ENCODE peak calls at places on chromosomes 2 and 18, in nine cellular contexts. One of them, this sample, is unnamed.

GRCh38 chr2:127615511-127616166 is 30.3 kb upstream of the GPR17 start:
- DNase-seq in HS-5: no peak
- DNase-seq in MCF 10A: peak
- DNase-seq in MV-4-11: peak
- DNase-seq in Ammon's horn: no peak
- DNase-seq in neural crest cell: no peak
- DNase-seq in sigmoid colon: peak
- DNase-seq in hepatic stellate cell: no peak
- DNase-seq in islet precursor cell: peak
- DNase-seq in this sample: peak

GRCh38 chr2:53826587-53827397 is 33.0 kb downstream of the GPR75 start:
- DNase-seq in HS-5: no peak
- DNase-seq in MCF 10A: peak
- DNase-seq in MV-4-11: no peak
- DNase-seq in Ammon's horn: peak
- DNase-seq in neural crest cell: no peak
- DNase-seq in sigmoid colon: no peak
- DNase-seq in hepatic stellate cell: no peak
- DNase-seq in islet precursor cell: no peak
- DNase-seq in this sample: no peak

GRCh38 chr2:202157211-202157985 is 81.0 kb downstream of the SUMO1 start:
- DNase-seq in HS-5: no peak
- DNase-seq in MCF 10A: no peak
- DNase-seq in MV-4-11: no peak
- DNase-seq in Ammon's horn: no peak
- DNase-seq in neural crest cell: no peak
- DNase-seq in sigmoid colon: no peak
- DNase-seq in hepatic stellate cell: no peak
- DNase-seq in islet precursor cell: no peak
- DNase-seq in this sample: no peak

GRCh38 chr2:232484628-232485332 is 2.9 kb downstream of the ECEL1 start:
- DNase-seq in HS-5: no peak
- DNase-seq in MCF 10A: no peak
- DNase-seq in MV-4-11: no peak
- DNase-seq in Ammon's horn: no peak
- DNase-seq in neural crest cell: no peak
- DNase-seq in sigmoid colon: peak
- DNase-seq in hepatic stellate cell: no peak
- DNase-seq in islet precursor cell: no peak
- DNase-seq in this sample: no peak

GRCh38 chr2:220154243-220154642 is 526.8 kb downstream of the SLC4A3 start:
- DNase-seq in HS-5: no peak
- DNase-seq in MCF 10A: no peak
- DNase-seq in MV-4-11: no peak
- DNase-seq in Ammon's horn: no peak
- DNase-seq in neural crest cell: no peak
- DNase-seq in sigmoid colon: no peak
- DNase-seq in hepatic stellate cell: no peak
- DNase-seq in islet precursor cell: no peak
- DNase-seq in this sample: no peak

GRCh38 chr2:236915726-236916125 is 170.0 kb upstream of the COPS8 start:
- DNase-seq in HS-5: no peak
- DNase-seq in MCF 10A: no peak
- DNase-seq in MV-4-11: no peak
- DNase-seq in Ammon's horn: no peak
- DNase-seq in neural crest cell: no peak
- DNase-seq in sigmoid colon: no peak
- DNase-seq in hepatic stellate cell: no peak
- DNase-seq in islet precursor cell: no peak
- DNase-seq in this sample: no peak

GRCh38 chr2:54831480-54831879 is 108.0 kb downstream of the EML6 start:
- DNase-seq in HS-5: no peak
- DNase-seq in MCF 10A: no peak
- DNase-seq in MV-4-11: no peak
- DNase-seq in Ammon's horn: no peak
- DNase-seq in neural crest cell: no peak
- DNase-seq in sigmoid colon: no peak
- DNase-seq in hepatic stellate cell: no peak
- DNase-seq in islet precursor cell: no peak
- DNase-seq in this sample: no peak

GRCh38 chr2:88190808-88191721 is 20.9 kb downstream of the THNSL2 start:
- DNase-seq in HS-5: no peak
- DNase-seq in MCF 10A: peak
- DNase-seq in MV-4-11: no peak
- DNase-seq in Ammon's horn: peak
- DNase-seq in neural crest cell: peak
- DNase-seq in sigmoid colon: no peak
- DNase-seq in hepatic stellate cell: peak
- DNase-seq in islet precursor cell: peak
- DNase-seq in this sample: no peak

GRCh38 chr2:101152195-101153076 is 1.3 kb upstream of the TBC1D8 start:
- DNase-seq in HS-5: peak
- DNase-seq in MCF 10A: peak
- DNase-seq in MV-4-11: peak
- DNase-seq in Ammon's horn: peak
- DNase-seq in neural crest cell: no peak
- DNase-seq in sigmoid colon: no peak
- DNase-seq in hepatic stellate cell: peak
- DNase-seq in islet precursor cell: peak
- DNase-seq in this sample: peak

GRCh38 chr2:26411419-26411818 is 9.7 kb downstream of the DRC1 start:
- DNase-seq in HS-5: no peak
- DNase-seq in MCF 10A: no peak
- DNase-seq in MV-4-11: no peak
- DNase-seq in Ammon's horn: no peak
- DNase-seq in neural crest cell: no peak
- DNase-seq in sigmoid colon: no peak
- DNase-seq in hepatic stellate cell: no peak
- DNase-seq in islet precursor cell: no peak
- DNase-seq in this sample: no peak

GRCh38 chr2:62409442-62409841 is 96.6 kb downstream of the TMEM17 start:
- DNase-seq in HS-5: no peak
- DNase-seq in MCF 10A: no peak
- DNase-seq in MV-4-11: no peak
- DNase-seq in Ammon's horn: no peak
- DNase-seq in neural crest cell: no peak
- DNase-seq in sigmoid colon: no peak
- DNase-seq in hepatic stellate cell: no peak
- DNase-seq in islet precursor cell: no peak
- DNase-seq in this sample: no peak

GRCh38 chr2:241833938-241834852 is 24.5 kb downstream of the PDCD1 start:
- DNase-seq in HS-5: no peak
- DNase-seq in MCF 10A: no peak
- DNase-seq in MV-4-11: no peak
- DNase-seq in Ammon's horn: no peak
- DNase-seq in neural crest cell: no peak
- DNase-seq in sigmoid colon: peak
- DNase-seq in hepatic stellate cell: no peak
- DNase-seq in islet precursor cell: peak
- DNase-seq in this sample: peak

GRCh38 chr18:75280427-75281280 is 70.1 kb downstream of the TSHZ1 start:
- DNase-seq in HS-5: no peak
- DNase-seq in MCF 10A: no peak
- DNase-seq in MV-4-11: no peak
- DNase-seq in Ammon's horn: no peak
- DNase-seq in neural crest cell: no peak
- DNase-seq in sigmoid colon: no peak
- DNase-seq in hepatic stellate cell: no peak
- DNase-seq in islet precursor cell: no peak
- DNase-seq in this sample: no peak

GRCh38 chr2:201220102-201220570 is 37.2 kb downstream of the CASP10 start:
- DNase-seq in HS-5: no peak
- DNase-seq in MCF 10A: peak
- DNase-seq in MV-4-11: peak
- DNase-seq in Ammon's horn: peak
- DNase-seq in neural crest cell: no peak
- DNase-seq in sigmoid colon: no peak
- DNase-seq in hepatic stellate cell: no peak
- DNase-seq in islet precursor cell: no peak
- DNase-seq in this sample: no peak

GRCh38 chr2:140355481-140356090 is 1575.4 kb upstream of the NXPH2 start:
- DNase-seq in HS-5: no peak
- DNase-seq in MCF 10A: no peak
- DNase-seq in MV-4-11: no peak
- DNase-seq in Ammon's horn: no peak
- DNase-seq in neural crest cell: no peak
- DNase-seq in sigmoid colon: no peak
- DNase-seq in hepatic stellate cell: no peak
- DNase-seq in islet precursor cell: no peak
- DNase-seq in this sample: no peak

GRCh38 chr2:143451622-143452021 is 322.4 kb downstream of the ARHGAP15 start:
- DNase-seq in HS-5: no peak
- DNase-seq in MCF 10A: peak
- DNase-seq in MV-4-11: peak
- DNase-seq in Ammon's horn: no peak
- DNase-seq in neural crest cell: no peak
- DNase-seq in sigmoid colon: no peak
- DNase-seq in hepatic stellate cell: no peak
- DNase-seq in islet precursor cell: no peak
- DNase-seq in this sample: no peak

GRCh38 chr2:53028259-53028658 is 739.3 kb upstream of the CHAC2 start:
- DNase-seq in HS-5: peak
- DNase-seq in MCF 10A: peak
- DNase-seq in MV-4-11: no peak
- DNase-seq in Ammon's horn: no peak
- DNase-seq in neural crest cell: no peak
- DNase-seq in sigmoid colon: no peak
- DNase-seq in hepatic stellate cell: no peak
- DNase-seq in islet precursor cell: peak
- DNase-seq in this sample: no peak